ENCODE peak calls at places on chromosomes 4 and X, in nine cellular contexts. O is AG08396, Q is SK-N-DZ, S is NCI-H1092, V is dorsolateral prefrontal cortex, P is NCI-H748 treated with DMSO at 0.1 percent for 48 hours, Y is tibial artery, W is kidney tubule cell, X is H4. H is an unnamed sample.

GRCh38 chr4:56871357-56871993 is 36.2 kb upstream of the REST start:
- DNase-seq in O (no peak), Q (peak), S (peak), V (peak), P (peak), Y (no peak), W (no peak), X (no peak), H (no peak)

GRCh38 chr4:11702886-11703555 is 274.3 kb upstream of the HS3ST1 start:
- DNase-seq in O (no peak), Q (no peak), S (no peak), V (no peak), P (no peak), Y (no peak), W (no peak), X (no peak), H (no peak)

GRCh38 chr4:76266627-76267026 is 15.1 kb downstream of the FAM47E start:
- DNase-seq in O (no peak), Q (no peak), S (no peak), V (no peak), P (no peak), Y (no peak), W (no peak), X (no peak), H (no peak)

GRCh38 chrX:15160558-15160957 is 109.3 kb downstream of the ASB9 start:
- DNase-seq in O (no peak), Q (no peak), S (no peak), V (no peak), P (no peak), Y (no peak), W (peak), X (no peak), H (no peak)

GRCh38 chr4:14221176-14221575 is 593.7 kb upstream of the BOD1L1 start:
- DNase-seq in O (no peak), Q (no peak), S (no peak), V (no peak), P (no peak), Y (no peak), W (peak), X (no peak), H (no peak)

GRCh38 chrX:146054311-146054710 is 236.7 kb downstream of the SLITRK2 start:
- DNase-seq in O (no peak), Q (no peak), S (no peak), V (no peak), P (no peak), Y (no peak), W (no peak), X (no peak), H (no peak)

GRCh38 chr4:64890131-64890710 is 481.0 kb upstream of the TECRL start:
- DNase-seq in O (no peak), Q (no peak), S (no peak), V (no peak), P (no peak), Y (no peak), W (no peak), X (no peak), H (no peak)

GRCh38 chr4:10117424-10118354 is 1.1 kb upstream of the WDR1 start:
- DNase-seq in O (no peak), Q (no peak), S (no peak), V (no peak), P (no peak), Y (peak), W (no peak), X (no peak), H (no peak)

GRCh38 chr4:121448231-121448630 is 67.4 kb upstream of the QRFPR start:
- DNase-seq in O (no peak), Q (no peak), S (no peak), V (no peak), P (no peak), Y (no peak), W (peak), X (no peak), H (no peak)

GRCh38 chrX:68822641-68823410 is 6.0 kb upstream of the EFNB1 start:
- DNase-seq in O (peak), Q (peak), S (peak), V (no peak), P (no peak), Y (no peak), W (peak), X (peak), H (peak)

GRCh38 chr4:80006935-80007744 is 65.9 kb downstream of the ANTXR2 start:
- DNase-seq in O (no peak), Q (peak), S (no peak), V (no peak), P (no peak), Y (no peak), W (no peak), X (no peak), H (no peak)

GRCh38 chr4:177297781-177298391 is 11.8 kb upstream of the NEIL3 start:
- DNase-seq in O (no peak), Q (no peak), S (no peak), V (no peak), P (no peak), Y (no peak), W (no peak), X (no peak), H (no peak)

GRCh38 chr4:149296503-149296902 is 519.1 kb downstream of the IQCM start:
- DNase-seq in O (no peak), Q (no peak), S (no peak), V (no peak), P (no peak), Y (no peak), W (peak), X (peak), H (no peak)

GRCh38 chrX:131279197-131279596 is 9.9 kb downstream of the IGSF1 start:
- DNase-seq in O (no peak), Q (no peak), S (no peak), V (no peak), P (no peak), Y (no peak), W (no peak), X (no peak), H (no peak)

GRCh38 chr4:180156684-180157083 is 2086.5 kb upstream of the TENM3 start:
- DNase-seq in O (no peak), Q (no peak), S (no peak), V (no peak), P (no peak), Y (no peak), W (no peak), X (no peak), H (no peak)

GRCh38 chr4:123443401-123444297 is 47.1 kb downstream of the SPRY1 start:
- DNase-seq in O (no peak), Q (no peak), S (no peak), V (no peak), P (no peak), Y (no peak), W (no peak), X (no peak), H (no peak)

GRCh38 chr4:139256349-139256748 is 23.7 kb downstream of the MGARP start:
- DNase-seq in O (no peak), Q (no peak), S (no peak), V (no peak), P (no peak), Y (no peak), W (no peak), X (no peak), H (no peak)

GRCh38 chr4:65791807-65792308 is 121.6 kb upstream of the EPHA5 start:
- DNase-seq in O (no peak), Q (peak), S (no peak), V (no peak), P (no peak), Y (no peak), W (no peak), X (peak), H (no peak)

GRCh38 chr4:183718876-183719275 is 59.8 kb downstream of the TRAPPC11 start:
- DNase-seq in O (no peak), Q (no peak), S (no peak), V (no peak), P (no peak), Y (no peak), W (no peak), X (no peak), H (no peak)

GRCh38 chr4:99968330-99968729 is 18.3 kb upstream of the H2AZ1 start:
- DNase-seq in O (peak), Q (no peak), S (no peak), V (no peak), P (no peak), Y (no peak), W (peak), X (peak), H (no peak)

GRCh38 chr4:188121530-188121929 is 12.1 kb upstream of the TRIML2 start:
- DNase-seq in O (no peak), Q (no peak), S (no peak), V (no peak), P (no peak), Y (no peak), W (no peak), X (no peak), H (no peak)

GRCh38 chrX:122026665-122027064 is 979.3 kb downstream of the GLUD2 start:
- DNase-seq in O (no peak), Q (no peak), S (peak), V (no peak), P (peak), Y (no peak), W (no peak), X (no peak), H (no peak)

GRCh38 chr4:19025031-19025430 is 1003.5 kb upstream of the LCORL start:
- DNase-seq in O (no peak), Q (no peak), S (no peak), V (no peak), P (no peak), Y (no peak), W (no peak), X (no peak), H (no peak)

GRCh38 chr4:172683016-172683415 is 485.6 kb upstream of the GALNT7 start:
- DNase-seq in O (no peak), Q (no peak), S (no peak), V (no peak), P (no peak), Y (no peak), W (peak), X (peak), H (no peak)

GRCh38 chr4:113958766-113959540 is 20.5 kb downstream of the ARSJ start:
- DNase-seq in O (no peak), Q (no peak), S (peak), V (no peak), P (peak), Y (no peak), W (peak), X (peak), H (no peak)

GRCh38 chrX:106963111-106963510 is 36.9 kb downstream of the MORC4 start:
- DNase-seq in O (no peak), Q (no peak), S (no peak), V (no peak), P (no peak), Y (no peak), W (no peak), X (no peak), H (no peak)

GRCh38 chrX:149495573-149496071 is 9.5 kb downstream of the IDS start:
- DNase-seq in O (peak), Q (no peak), S (no peak), V (no peak), P (no peak), Y (no peak), W (peak), X (peak), H (no peak)

GRCh38 chr4:39730067-39730466 is 32.1 kb downstream of the UBE2K start:
- DNase-seq in O (no peak), Q (no peak), S (no peak), V (no peak), P (no peak), Y (no peak), W (peak), X (no peak), H (no peak)

GRCh38 chr4:152663203-152664066 is 16.4 kb downstream of the TMEM154 start:
- DNase-seq in O (no peak), Q (no peak), S (no peak), V (no peak), P (no peak), Y (no peak), W (no peak), X (no peak), H (no peak)

GRCh38 chr4:87949961-87950360 is 25.6 kb upstream of the SPP1 start:
- DNase-seq in O (no peak), Q (no peak), S (no peak), V (no peak), P (no peak), Y (no peak), W (peak), X (peak), H (no peak)

GRCh38 chr4:19030048-19030447 is 1008.5 kb upstream of the LCORL start:
- DNase-seq in O (no peak), Q (no peak), S (no peak), V (no peak), P (no peak), Y (no peak), W (peak), X (no peak), H (no peak)

GRCh38 chrX:69988955-69989394 is 60.8 kb downstream of the AWAT2 start:
- DNase-seq in O (no peak), Q (no peak), S (no peak), V (no peak), P (no peak), Y (no peak), W (peak), X (no peak), H (no peak)

GRCh38 chrX:108366644-108367406 is 71.4 kb downstream of the COL4A6 start:
- DNase-seq in O (no peak), Q (no peak), S (no peak), V (no peak), P (no peak), Y (no peak), W (no peak), X (no peak), H (no peak)

GRCh38 chrX:20545538-20545937 is 278.8 kb upstream of the RPS6KA3 start:
- DNase-seq in O (no peak), Q (no peak), S (no peak), V (no peak), P (no peak), Y (no peak), W (no peak), X (peak), H (no peak)

GRCh38 chr4:161936625-161937133 is 227.1 kb downstream of the FSTL5 start:
- DNase-seq in O (no peak), Q (no peak), S (no peak), V (no peak), P (no peak), Y (no peak), W (peak), X (peak), H (no peak)